ENCODE peak calls at places on chromosomes 11 and 22, in eight cellular contexts. A is Ammon's horn; D is COR-L47; J is stimulated activated CD4-positive, alpha-beta T cell treated with anti-CD3 and anti-CD28 coated beads, Interleukin-4, amount 100 ng/mL, for 4 hours; H is HFF-Myc; U is GM13977; L is AG04450; Q is HFFc6. G is an unnamed sample.

GRCh38 chr22:38177926-38178604 is 3.6 kb downstream of the PLA2G6 start:
- DNase-seq in D (no peak), U (no peak), J (no peak), Q (peak; percentile 90), H (peak; percentile 90), L (peak; percentile 53), A (peak; percentile 72), G (no peak)

GRCh38 chr11:130209944-130210854 is 50.6 kb downstream of the ST14 start:
- DNase-seq in H (no peak), Q (no peak), L (no peak), U (no peak), J (no peak), A (no peak), D (no peak), G (no peak)

GRCh38 chr22:24060375-24060788 is 49.3 kb downstream of the CABIN1 start:
- DNase-seq in Q (peak; percentile 88), L (peak; percentile 76), J (no peak), A (peak; percentile 25), U (no peak), D (no peak), H (peak; percentile 69), G (no peak)

GRCh38 chr11:65524747-65525658 is at the start of gene SCYL1:
- DNase-seq in U (peak; percentile 97), H (peak; percentile 12), L (no peak), J (peak; percentile 83), D (peak; percentile 43), A (peak; percentile 93), Q (peak; percentile 41), G (peak; percentile 78)

GRCh38 chr11:72643547-72643946 is 30.7 kb downstream of the PDE2A start:
- DNase-seq in U (no peak), A (no peak), D (no peak), J (no peak), L (no peak), H (no peak), Q (peak; percentile 28), G (no peak)

GRCh38 chr11:68321293-68322030 is 9.1 kb downstream of the LRP5 start:
- DNase-seq in D (no peak), A (no peak), H (no peak), Q (no peak), L (no peak), J (no peak), U (no peak), G (no peak)

GRCh38 chr11:11733246-11733763 is 108.5 kb upstream of the USP47 start:
- DNase-seq in U (no peak), Q (no peak), J (no peak), D (no peak), A (no peak), L (no peak), H (no peak), G (no peak)

GRCh38 chr11:119094816-119095065 is 6.9 kb downstream of the DPAGT1 start:
- DNase-seq in J (peak; percentile 59), A (peak; percentile 90), H (no peak), D (peak; percentile 77), Q (peak; percentile 87), U (peak; percentile 79), L (no peak), G (no peak)

GRCh38 chr22:37173709-37174108 is 14.3 kb downstream of the C1QTNF6 start:
- DNase-seq in H (no peak), L (no peak), U (no peak), Q (no peak), J (no peak), A (no peak), D (no peak), G (peak; percentile 1)

GRCh38 chr22:16824718-16825687 is at the start of gene XKR3:
- DNase-seq in U (no peak), L (no peak), A (peak; percentile 8), H (no peak), D (no peak), J (no peak), Q (no peak), G (no peak)

GRCh38 chr11:107683807-107684206 is 28.0 kb downstream of the SLN start:
- DNase-seq in U (no peak), Q (no peak), D (no peak), H (no peak), L (no peak), J (no peak), A (no peak), G (no peak)

GRCh38 chr11:118012083-118012669 is 26.0 kb downstream of the IL10RA start:
- DNase-seq in U (peak; percentile 43), A (peak; percentile 68), D (no peak), J (no peak), H (no peak), Q (peak; percentile 11), L (no peak), G (no peak)

GRCh38 chr11:2940930-2941821 is 12.0 kb upstream of the PHLDA2 start:
- DNase-seq in L (no peak), H (no peak), J (no peak), A (no peak), Q (no peak), U (no peak), D (no peak), G (no peak)

GRCh38 chr11:130162733-130163132 is 3.2 kb downstream of the ST14 start:
- DNase-seq in A (no peak), U (no peak), L (no peak), H (no peak), Q (no peak), J (no peak), D (no peak), G (no peak)

GRCh38 chr11:69041516-69041915 is 7.2 kb upstream of the TPCN2 start:
- DNase-seq in A (no peak), L (no peak), Q (no peak), H (no peak), U (no peak), J (no peak), D (no peak), G (no peak)

GRCh38 chr11:69801513-69802335 is 17.5 kb downstream of the FGF3 start:
- DNase-seq in D (peak; percentile 19), A (no peak), U (peak; percentile 69), H (no peak), J (peak; percentile 24), L (no peak), Q (no peak), G (peak; percentile 36)

GRCh38 chr22:49448546-49448945 is 379.1 kb downstream of the BRD1 start:
- DNase-seq in H (no peak), U (no peak), A (peak; percentile 91), L (no peak), D (no peak), Q (no peak), J (no peak), G (no peak)

GRCh38 chr11:94771390-94771789 is 3.2 kb downstream of the AMOTL1 start:
- DNase-seq in Q (no peak), L (no peak), A (no peak), H (no peak), U (no peak), J (no peak), D (no peak), G (no peak)

GRCh38 chr22:47277511-47277910 is 515.1 kb downstream of the TBC1D22A start:
- DNase-seq in J (no peak), A (peak; percentile 54), Q (no peak), U (no peak), D (no peak), H (no peak), L (no peak), G (no peak)

GRCh38 chr11:73784734-73785133 is 2.9 kb upstream of the MRPL48 start:
- DNase-seq in H (no peak), A (no peak), D (no peak), L (no peak), J (no peak), U (no peak), Q (no peak), G (no peak)

GRCh38 chr11:120964857-120965256 is 59.0 kb upstream of the TBCEL start:
- DNase-seq in D (no peak), U (no peak), H (no peak), J (no peak), L (peak; percentile 15), A (no peak), Q (peak; percentile 30), G (no peak)

GRCh38 chr11:2703487-2704141 is 3.8 kb upstream of the KCNQ1OT1 start:
- DNase-seq in H (no peak), J (no peak), L (no peak), Q (no peak), U (no peak), D (no peak), A (no peak), G (no peak)

GRCh38 chr22:45007247-45007945 is 2.4 kb downstream of the PHF21B start:
- DNase-seq in Q (no peak), A (peak; percentile 34), H (no peak), D (peak; percentile 65), L (no peak), J (no peak), U (peak; percentile 66), G (no peak)

GRCh38 chr11:72114570-72114969 is 2.1 kb upstream of the ANAPC15 start:
- DNase-seq in H (no peak), Q (peak; percentile 32), A (no peak), L (no peak), J (no peak), D (no peak), U (no peak), G (no peak)

GRCh38 chr11:10398525-10398924 is 56.5 kb upstream of the AMPD3 start:
- DNase-seq in L (no peak), D (no peak), J (no peak), U (no peak), H (no peak), A (no peak), Q (peak; percentile 35), G (no peak)

GRCh38 chr11:125412177-125412496 is 83.9 kb downstream of the FEZ1 start:
- DNase-seq in H (no peak), L (no peak), D (no peak), Q (no peak), A (no peak), J (no peak), U (no peak), G (no peak)

GRCh38 chr22:26923498-26923897 is 266.1 kb downstream of the MIAT start:
- DNase-seq in D (no peak), L (no peak), J (no peak), H (no peak), Q (no peak), A (no peak), U (no peak), G (no peak)

GRCh38 chr11:2097356-2097997 is 41.7 kb downstream of the IGF2 start:
- DNase-seq in L (peak; percentile 69), A (no peak), D (no peak), H (no peak), Q (peak; percentile 75), U (no peak), J (no peak), G (no peak)